ENCODE peak calls at places on chromosome 21, in nine cellular contexts. H, S, D, R, X, O, I, V and N are unnamed samples.

GRCh38 chr21:29187939-29188338 is 57.5 kb downstream of the MAP3K7CL start:
- DNase-seq in R (no peak), X (peak), D (peak), H (no peak), V (peak), I (no peak), S (no peak), O (no peak), N (no peak)

GRCh38 chr21:36708512-36709029 is 9.7 kb downstream of the SIM2 start:
- DNase-seq in R (no peak), X (no peak), D (no peak), O (no peak), H (no peak), I (no peak), S (no peak), V (no peak), N (no peak)

GRCh38 chr21:32411366-32412161 is 942 bp upstream of the EVA1C start:
- DNase-seq in R (peak), O (peak), S (peak), D (peak), X (peak), I (no peak), V (peak), H (peak), N (peak)

GRCh38 chr21:41665766-41666595 is 100.9 kb downstream of the RIPK4 start:
- DNase-seq in I (no peak), D (no peak), S (no peak), X (no peak), R (no peak), V (no peak), H (no peak), O (no peak), N (no peak)

GRCh38 chr21:27419153-27419552 is 452.3 kb upstream of the ADAMTS5 start:
- DNase-seq in D (no peak), H (no peak), S (no peak), V (no peak), O (no peak), I (no peak), R (no peak), X (no peak), N (no peak)

GRCh38 chr21:28624626-28625025 is 368.1 kb downstream of the LTN1 start:
- DNase-seq in D (no peak), I (no peak), O (no peak), V (no peak), S (no peak), R (no peak), X (peak), H (no peak), N (peak)

GRCh38 chr21:36854391-36854790 is 112.1 kb downstream of the HLCS start:
- DNase-seq in V (no peak), I (peak), R (no peak), O (no peak), S (no peak), H (peak), D (no peak), X (peak), N (no peak)

GRCh38 chr21:46161800-46162592 is 6.6 kb upstream of the FTCD start:
- DNase-seq in V (no peak), O (no peak), X (no peak), R (no peak), S (no peak), H (no peak), I (no peak), D (no peak), N (peak)

GRCh38 chr21:29221259-29221744 is 77.4 kb upstream of the BACH1 start:
- DNase-seq in D (no peak), I (no peak), V (no peak), X (no peak), H (no peak), R (no peak), S (no peak), O (no peak), N (no peak)

GRCh38 chr21:21897275-21897883 is 899.2 kb downstream of the NCAM2 start:
- DNase-seq in S (no peak), I (no peak), R (no peak), H (peak), X (peak), O (no peak), D (peak), V (no peak), N (peak)

GRCh38 chr21:46295996-46296752 is 10.0 kb downstream of the YBEY start:
- DNase-seq in D (peak), H (no peak), V (peak), O (peak), S (peak), X (peak), R (peak), I (peak), N (peak)

GRCh38 chr21:35244514-35244913 is 195.4 kb upstream of the RUNX1 start:
- DNase-seq in S (no peak), V (no peak), I (no peak), D (no peak), X (peak), O (no peak), R (no peak), H (peak), N (peak)

GRCh38 chr21:41366522-41367151 is 4.8 kb downstream of the MX2 start:
- DNase-seq in V (no peak), H (no peak), D (peak), X (peak), O (no peak), R (no peak), S (no peak), I (peak), N (peak)

GRCh38 chr21:34614443-34614692 is 545 bp downstream of the RCAN1 start:
- DNase-seq in S (no peak), V (no peak), D (no peak), R (no peak), I (no peak), H (no peak), X (no peak), O (no peak), N (peak)

GRCh38 chr21:17690078-17690494 is 77.4 kb upstream of the BTG3 start:
- DNase-seq in I (no peak), D (no peak), H (no peak), O (no peak), S (no peak), X (no peak), R (no peak), V (no peak), N (no peak)

GRCh38 chr21:34807146-34807880 is 138.5 kb downstream of the CLIC6 start:
- DNase-seq in H (no peak), R (peak), O (no peak), D (no peak), X (peak), S (peak), I (peak), V (no peak), N (no peak)

GRCh38 chr21:34022557-34023335 is 50.6 kb upstream of the MRPS6 start:
- DNase-seq in H (no peak), D (no peak), S (no peak), V (no peak), X (no peak), I (no peak), R (peak), O (no peak), N (no peak)

GRCh38 chr21:19322360-19322759 is 918.8 kb upstream of the TMPRSS15 start:
- DNase-seq in O (no peak), D (no peak), H (peak), X (peak), I (no peak), V (no peak), R (no peak), S (no peak), N (no peak)

GRCh38 chr21:35852820-35853219 is 207.5 kb downstream of the SETD4 start:
- DNase-seq in S (no peak), D (no peak), I (no peak), R (no peak), O (no peak), H (no peak), X (no peak), V (no peak), N (no peak)

GRCh38 chr21:38376693-38377092 is 119.9 kb downstream of the KCNJ15 start:
- DNase-seq in D (no peak), V (no peak), S (no peak), R (no peak), I (no peak), X (no peak), H (no peak), O (no peak), N (no peak)

GRCh38 chr21:32298658-32299081 is at the start of gene MRAP:
- DNase-seq in X (no peak), O (no peak), S (no peak), V (peak), D (no peak), R (no peak), H (no peak), I (no peak), N (no peak)

GRCh38 chr21:22490044-22490443 is 1491.8 kb downstream of the NCAM2 start:
- DNase-seq in I (no peak), O (no peak), S (no peak), D (no peak), R (no peak), H (no peak), X (no peak), V (no peak), N (no peak)

GRCh38 chr21:35106246-35106835 is 57.2 kb upstream of the RUNX1 start:
- DNase-seq in S (no peak), X (no peak), D (no peak), H (no peak), I (no peak), O (no peak), R (no peak), V (no peak), N (no peak)

GRCh38 chr21:37552496-37553399 is 186.2 kb downstream of the DYRK1A start:
- DNase-seq in V (peak), X (no peak), H (no peak), O (no peak), D (no peak), R (no peak), S (no peak), I (no peak), N (no peak)

GRCh38 chr21:43345746-43346409 is 81.1 kb downstream of the SIK1 start:
- DNase-seq in I (no peak), O (no peak), D (no peak), V (no peak), S (no peak), R (no peak), H (no peak), X (peak), N (no peak)

GRCh38 chr21:42531771-42532170 is 18.1 kb downstream of the SLC37A1 start:
- DNase-seq in D (no peak), O (no peak), X (no peak), R (no peak), I (no peak), S (no peak), V (no peak), H (no peak), N (no peak)

GRCh38 chr21:36035381-36035791 is 24.9 kb downstream of the SETD4 start:
- DNase-seq in H (no peak), R (no peak), X (no peak), S (no peak), O (no peak), V (no peak), I (no peak), D (peak), N (no peak)

GRCh38 chr21:27359141-27359540 is 392.3 kb upstream of the ADAMTS5 start:
- DNase-seq in O (no peak), H (peak), R (no peak), D (no peak), X (peak), S (no peak), I (no peak), V (no peak), N (no peak)

GRCh38 chr21:29177800-29178199 is 47.4 kb downstream of the MAP3K7CL start:
- DNase-seq in V (no peak), H (no peak), D (no peak), R (no peak), X (no peak), O (no peak), S (no peak), I (no peak), N (no peak)

GRCh38 chr21:15539376-15539775 is 190.4 kb upstream of the USP25 start:
- DNase-seq in R (no peak), X (peak), I (no peak), S (no peak), D (no peak), V (no peak), H (no peak), O (no peak), N (no peak)

GRCh38 chr21:15441060-15441493 is 288.7 kb upstream of the USP25 start:
- DNase-seq in S (no peak), D (no peak), X (no peak), I (no peak), O (no peak), V (no peak), H (no peak), R (no peak), N (no peak)

GRCh38 chr21:28421716-28422480 is 570.8 kb downstream of the LTN1 start:
- DNase-seq in V (no peak), D (no peak), O (no peak), H (no peak), I (no peak), X (peak), S (no peak), R (no peak), N (no peak)

GRCh38 chr21:45414396-45415187 is 9.6 kb downstream of the COL18A1 start:
- DNase-seq in H (no peak), D (no peak), X (no peak), O (no peak), V (no peak), I (no peak), R (no peak), S (no peak), N (no peak)

GRCh38 chr21:28687571-28687970 is 305.1 kb downstream of the LTN1 start:
- DNase-seq in X (no peak), S (no peak), D (no peak), H (no peak), R (no peak), V (no peak), O (no peak), I (no peak), N (no peak)

GRCh38 chr21:34965200-34966174 is 83.6 kb downstream of the RUNX1 start:
- DNase-seq in D (no peak), V (no peak), H (no peak), I (no peak), X (peak), S (no peak), O (no peak), R (no peak), N (no peak)